ENCODE peak calls at places on chromosomes 4 and X, in seven cellular contexts. T, I, Y, O, K, Q and P are unnamed samples.

GRCh38 chr4:71550220-71551190 is 211.7 kb downstream of the SLC4A4 start:
- DNase-seq in K (no peak), T (no peak), I (no peak), Q (no peak), O (peak; percentile 81), Y (no peak), P (no peak)

GRCh38 chr4:182489607-182490006 is 246.4 kb downstream of the TENM3 start:
- DNase-seq in O (no peak), Q (no peak), Y (no peak), K (no peak), T (no peak), I (no peak), P (no peak)

GRCh38 chr4:125735107-125735506 is 420.4 kb downstream of the FAT4 start:
- DNase-seq in O (peak; percentile 93), T (no peak), Q (peak; percentile 19), K (no peak), I (peak; percentile 64), Y (no peak), P (no peak)

GRCh38 chrX:150358651-150359050 is 4.5 kb upstream of the MAMLD1 start:
- DNase-seq in Y (no peak), O (no peak), T (no peak), I (no peak), Q (no peak), K (no peak), P (no peak)

GRCh38 chrX:119887721-119888425 is 7.8 kb upstream of the AKAP14 start:
- DNase-seq in Y (no peak), I (peak; percentile 47), O (peak; percentile 71), K (peak; percentile 8), Q (peak; percentile 72), T (peak; percentile 62), P (peak; percentile 80)

GRCh38 chr4:35934370-35934981 is 309.8 kb downstream of the ARAP2 start:
- DNase-seq in T (no peak), Y (peak; percentile 14), K (no peak), I (no peak), O (peak; percentile 2), Q (no peak), P (no peak)

GRCh38 chr4:154719087-154719486 is 24.7 kb upstream of the LRAT start:
- DNase-seq in K (no peak), T (no peak), I (no peak), O (peak; percentile 22), Q (no peak), Y (no peak), P (no peak)

GRCh38 chr4:155972098-155972497 is 18.4 kb upstream of the CTSO start:
- DNase-seq in T (no peak), K (no peak), Q (no peak), O (peak; percentile 23), I (peak; percentile 24), Y (no peak), P (no peak)

GRCh38 chr4:124555959-124556358 is 156.6 kb downstream of the ANKRD50 start:
- DNase-seq in O (no peak), T (no peak), Y (no peak), K (no peak), I (no peak), Q (no peak), P (no peak)

GRCh38 chr4:151911970-151912369 is 151.2 kb upstream of the GATB start:
- DNase-seq in I (no peak), T (no peak), Y (no peak), O (no peak), Q (no peak), K (no peak), P (no peak)

GRCh38 chrX:12997898-12998687 is 23.2 kb downstream of the TMSB4X start:
- DNase-seq in K (no peak), I (no peak), T (no peak), Q (no peak), Y (no peak), O (no peak), P (no peak)

GRCh38 chrX:98362630-98363029 is 1478.9 kb downstream of the RPA4 start:
- DNase-seq in T (no peak), K (no peak), Y (no peak), I (no peak), Q (no peak), O (no peak), P (no peak)

GRCh38 chr4:134708026-134708425 is 506.4 kb upstream of the PABPC4L start:
- DNase-seq in O (no peak), T (no peak), Y (no peak), I (no peak), K (no peak), Q (no peak), P (no peak)

GRCh38 chr4:1031346-1031745 is 19.9 kb downstream of the FGFRL1 start:
- DNase-seq in Q (no peak), O (no peak), T (no peak), Y (no peak), K (no peak), I (no peak), P (no peak)